ENCODE peak calls at places on chromosomes 11 and 22, in seven cellular contexts. S is right lobe of liver, A is transverse colon, E is upper lobe of right lung, Q is left ventricle myocardium inferior, Y is IMR-90, I is thyroid gland. D is an unnamed sample.

GRCh38 chr11:1917523-1918435 is 1.7 kb upstream of the TNNT3 start:
- DNase-seq in S (no peak), Y (no peak), I (no peak), A (no peak), Q (no peak), E (peak; percentile 61), D (no peak)

GRCh38 chr11:103035656-103036434 is 56.1 kb downstream of the DCUN1D5 start:
- DNase-seq in A (no peak), Y (peak; percentile 86), E (no peak), Q (no peak), S (no peak), I (no peak), D (no peak)

GRCh38 chr22:42685941-42686666 is 34.6 kb downstream of the A4GALT start:
- DNase-seq in Y (no peak), A (peak; percentile 48), S (no peak), E (no peak), I (no peak), Q (peak; percentile 81), D (no peak)

GRCh38 chr22:28986366-28986765 is 75.3 kb downstream of the C22orf31 start:
- DNase-seq in Q (no peak), S (no peak), A (no peak), Y (no peak), E (no peak), I (no peak), D (no peak)

GRCh38 chr22:19194751-19195536 is 16.4 kb upstream of the SLC25A1 start:
- DNase-seq in Q (no peak), A (no peak), Y (no peak), S (no peak), I (no peak), E (no peak), D (no peak)

GRCh38 chr11:3021125-3021524 is 29.0 kb upstream of the NAP1L4 start:
- DNase-seq in S (peak; percentile 74), A (peak; percentile 61), Q (no peak), Y (peak; percentile 16), E (no peak), I (peak; percentile 61), D (no peak)

GRCh38 chr11:126816655-126817054 is 183.9 kb downstream of the KIRREL3 start:
- DNase-seq in Q (no peak), E (no peak), I (no peak), A (no peak), Y (no peak), S (no peak), D (no peak)

GRCh38 chr11:95363710-95364109 is 132.7 kb upstream of the SESN3 start:
- DNase-seq in S (no peak), Y (no peak), E (no peak), A (no peak), I (no peak), Q (no peak), D (no peak)

GRCh38 chr11:40130427-40130826 is 1329.0 kb downstream of the LRRC4C start:
- DNase-seq in S (no peak), I (no peak), Q (no peak), A (no peak), E (no peak), Y (no peak), D (no peak)

GRCh38 chr11:35076201-35077100 is 62.5 kb upstream of the CD44 start:
- DNase-seq in I (no peak), A (no peak), S (no peak), Y (no peak), Q (no peak), E (no peak), D (no peak)

GRCh38 chr22:37803195-37803635 is 4.5 kb upstream of the GCAT start:
- DNase-seq in Q (no peak), Y (no peak), A (no peak), E (no peak), I (no peak), S (no peak), D (no peak)
- H3K4me3 ChIP-seq in Q (peak overlapping the region; percentile 74), Y (no peak overlapping the region), A (no peak overlapping the region), E (no peak overlapping the region), I (no peak overlapping the region), S (peak overlapping the region; percentile 66), D (no peak overlapping the region)

DNA sequence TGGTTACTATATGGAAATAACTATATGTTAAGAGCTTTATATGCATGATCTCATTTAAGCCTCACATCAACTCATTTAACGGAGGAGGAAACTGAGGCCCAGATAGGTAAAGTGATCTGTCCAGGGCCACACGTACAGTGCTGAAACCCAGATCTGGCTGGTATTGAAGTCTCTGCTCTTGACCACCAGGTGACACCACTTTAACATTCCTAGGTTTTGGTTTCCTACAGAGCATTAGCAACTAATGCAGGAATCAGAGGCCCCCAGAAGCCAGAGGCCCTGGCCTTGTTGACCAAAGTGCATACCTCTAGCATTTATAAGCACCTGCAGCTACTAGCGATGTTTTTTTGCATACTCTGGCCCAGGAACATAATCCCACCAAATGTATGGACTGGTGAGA is 12.9 kb upstream of the LIMK2 start:
- DNase-seq in E (no peak), A (no peak), Q (no peak), S (no peak), I (no peak), Y (no peak), D (no peak)
- TF ChIP-seq CTCF in E (peak; percentile 36), A (peak; percentile 13), Q (peak; percentile 37), S (no peak), I (no peak), Y (no peak), D (peak; percentile 26)

GRCh38 chr11:60950024-60950423 is 2.0 kb downstream of the SLC15A3 start:
- DNase-seq in I (no peak), Q (no peak), A (no peak), Y (no peak), E (no peak), S (no peak), D (no peak)
- H3K27me3 ChIP-seq in I (peaks cover 5% of the 10 kb centered on the region), Q (peaks cover 17% of the 10 kb centered on the region), A (no peaks in the 10 kb centered on the region), Y (no peaks in the 10 kb centered on the region), E (no peaks in the 10 kb centered on the region), S (no peaks in the 10 kb centered on the region), D (no peaks in the 10 kb centered on the region)

GRCh38 chr11:121722431-121723256 is 269.9 kb upstream of the SORL1-AS1 start:
- DNase-seq in Q (peak; percentile 80), A (peak; percentile 47), I (peak; percentile 75), S (peak; percentile 57), E (peak; percentile 70), Y (peak; percentile 89), D (peak; percentile 50)

GRCh38 chr11:121721448-121721847 is 268.7 kb upstream of the SORL1-AS1 start:
- DNase-seq in Y (no peak), Q (no peak), I (no peak), A (no peak), E (no peak), S (no peak), D (no peak)

GRCh38 chr11:121721961-121722360 is 269.2 kb upstream of the SORL1-AS1 start:
- DNase-seq in I (no peak), E (no peak), S (no peak), Y (no peak), A (no peak), Q (no peak), D (no peak)

GRCh38 chr11:121727942-121728341 is 275.2 kb upstream of the SORL1-AS1 start:
- DNase-seq in Y (no peak), Q (no peak), S (no peak), A (no peak), I (no peak), E (no peak), D (no peak)

DNA sequence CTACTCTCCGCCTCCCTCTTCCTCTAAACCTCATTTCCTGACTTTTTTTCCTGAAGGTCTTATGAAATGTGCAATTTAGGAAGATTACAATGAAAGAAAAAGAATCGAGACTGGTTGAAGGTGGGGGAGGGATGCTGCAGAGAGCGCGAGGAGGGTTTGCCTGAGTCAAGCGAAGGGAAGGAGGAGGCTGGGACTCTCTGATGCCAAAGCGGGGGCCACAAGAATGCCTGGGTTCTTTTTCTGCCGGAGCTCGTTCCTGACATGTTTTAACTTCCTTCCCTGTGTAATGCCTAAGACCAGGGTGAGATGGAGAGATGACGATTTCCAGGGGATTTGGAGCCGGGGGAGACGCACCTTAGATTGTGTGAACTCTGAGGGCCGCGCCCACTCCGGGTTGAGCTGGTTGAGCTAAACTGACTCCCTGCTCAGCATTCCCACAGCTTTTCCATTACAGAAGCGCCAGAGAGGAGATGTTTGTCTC is 270.5 kb upstream of the SORL1-AS1 start:
- DNase-seq in E (no peak), S (no peak), A (no peak), I (no peak), Q (peak; percentile 18), Y (no peak), D (no peak)
- H3K4me3 ChIP-seq in E (peak overlapping the region; percentile 38), S (no peak overlapping the region), A (peak overlapping the region; percentile 29), I (no peak overlapping the region), Q (peak overlapping the region; percentile 67), Y (peak overlapping the region; percentile 45), D (no peak overlapping the region)

GRCh38 chr11:17906436-17906835 is 106.4 kb downstream of the SERGEF start:
- DNase-seq in Q (no peak), Y (no peak), E (no peak), A (no peak), S (no peak), I (peak; percentile 18), D (no peak)
- TF ChIP-seq CTCF in Q (peak; percentile 37), Y (peak; percentile 16), E (no peak), A (no peak), S (no peak), I (no peak), D (peak; percentile 16)

GRCh38 chr11:108511851-108512474 is 13.8 kb upstream of the POGLUT3 start:
- DNase-seq in Y (peak; percentile 70), S (no peak), I (no peak), E (no peak), Q (no peak), A (no peak), D (no peak)
- H3K27me3 ChIP-seq in Y (no peaks in the 10 kb centered on the region), S (no peaks in the 10 kb centered on the region), I (no peaks in the 10 kb centered on the region), E (no peaks in the 10 kb centered on the region), Q (peaks cover 3% of the 10 kb centered on the region), A (no peaks in the 10 kb centered on the region), D (no peaks in the 10 kb centered on the region)

D was measured in RWPE2.